ENCODE peak calls at places on chromosomes 12 and 14, in nine cellular contexts. U is Caki2; Y is ELR; Q is T-cell; T is stimulated activated CD4-positive, alpha-beta T cell treated with anti-CD3 and anti-CD28 coated beads, TNF-alpha, amount 100 ng/mL, for 48 hours; G is WERI-Rb-1; A is GM18507; D is tibial artery; M is T47D. E is an unnamed sample.
A peak's percentile ranks its signal among the peaks of the same experiment; 100 is the strongest.

GRCh38 chr14:53391156-53391555 is 238.0 kb upstream of the DDHD1 start:
- DNase-seq in Y (peak; percentile 70), G (no peak), Q (no peak), U (no peak), A (no peak), M (no peak), D (no peak), T (no peak), E (no peak)

GRCh38 chr12:103864710-103865109 is 23.7 kb upstream of the NT5DC3 start:
- DNase-seq in D (no peak), Q (no peak), U (no peak), Y (no peak), M (no peak), G (no peak), A (no peak), T (no peak), E (no peak)

GRCh38 chr12:70609203-70609602 is 28.0 kb downstream of the PTPRB start:
- DNase-seq in D (no peak), T (no peak), A (no peak), M (no peak), Q (no peak), G (peak; percentile 6), Y (no peak), U (no peak), E (no peak)

GRCh38 chr14:57352771-57353170 is 37.6 kb upstream of the NAA30 start:
- DNase-seq in A (no peak), Q (no peak), G (no peak), T (no peak), Y (peak; percentile 2), U (no peak), D (no peak), M (no peak), E (no peak)

GRCh38 chr14:100734031-100734990 is 7.6 kb downstream of the DLK1 start:
- DNase-seq in T (no peak), D (no peak), Y (no peak), G (no peak), U (no peak), A (no peak), M (no peak), Q (no peak), E (no peak)

GRCh38 chr12:78402366-78403134 is 462.0 kb upstream of the SYT1 start:
- DNase-seq in D (no peak), T (no peak), A (no peak), Q (no peak), Y (no peak), M (no peak), G (no peak), U (no peak), E (no peak)

GRCh38 chr12:48352157-48352775 is 1.5 kb upstream of the ZNF641 start:
- DNase-seq in Y (no peak), A (no peak), Q (no peak), D (no peak), G (no peak), M (no peak), T (no peak), U (no peak), E (no peak)

GRCh38 chr12:89840162-89840922 is 131.7 kb upstream of the ATP2B1 start:
- DNase-seq in Q (no peak), U (no peak), A (no peak), D (no peak), G (no peak), M (no peak), Y (no peak), T (no peak), E (no peak)

GRCh38 chr14:100693877-100694578 is 32.7 kb upstream of the DLK1 start:
- DNase-seq in T (no peak), Y (no peak), U (no peak), G (no peak), Q (no peak), M (no peak), D (no peak), A (no peak), E (no peak)

GRCh38 chr12:11508699-11509098 is 113.3 kb upstream of the PRB2 start:
- DNase-seq in G (no peak), T (no peak), A (no peak), D (no peak), Q (no peak), U (peak; percentile 63), M (no peak), Y (peak; percentile 57), E (no peak)

GRCh38 chr12:124493809-124494750 is 73.3 kb downstream of the NCOR2 start:
- DNase-seq in M (no peak), A (peak; percentile 91), Y (no peak), T (peak; percentile 53), U (no peak), D (no peak), G (no peak), Q (no peak), E (peak; percentile 60)

GRCh38 chr12:113776536-113776935 is 189.6 kb downstream of the RBM19 start:
- DNase-seq in Q (no peak), U (no peak), A (no peak), D (no peak), M (no peak), G (no peak), T (no peak), Y (no peak), E (no peak)

GRCh38 chr14:28294834-28295440 is 471.6 kb upstream of the FOXG1 start:
- DNase-seq in Q (no peak), G (no peak), U (peak; percentile 1), T (no peak), M (peak; percentile 29), A (no peak), D (no peak), Y (peak; percentile 48), E (no peak)